ENCODE peak calls at places on chromosomes 12 and 14, in four cellular contexts. Z is foreskin fibroblast, P is WTC11, S is DMS79 treated with DMSO at 0.1 percent for 48 hours. T is an unnamed sample.

GRCh38 chr14:94110552-94111181 is at the start of gene IFI27:
- DNase-seq in Z (peak), P (no peak), S (no peak), T (no peak)

GRCh38 chr12:107459649-107460048 is 225.9 kb upstream of the PWP1 start:
- DNase-seq in Z (no peak), P (peak), S (no peak), T (no peak)

GRCh38 chr14:100382106-100382455 is 58.9 kb downstream of the SLC25A47 start:
- DNase-seq in P (no peak), S (no peak), Z (no peak), T (no peak)

GRCh38 chr12:93173178-93173957 is 204.4 kb upstream of the NUDT4 start:
- DNase-seq in P (no peak), S (no peak), Z (peak), T (no peak)

GRCh38 chr12:12191008-12191407 is 75.8 kb downstream of the LRP6 start:
- DNase-seq in P (no peak), Z (no peak), S (no peak), T (no peak)

GRCh38 chr14:69045857-69046351 is 66.8 kb upstream of the ACTN1 start:
- DNase-seq in Z (peak), S (no peak), P (no peak), T (no peak)

GRCh38 chr12:124493809-124494750 is 73.3 kb downstream of the NCOR2 start:
- DNase-seq in Z (no peak), P (no peak), S (no peak), T (no peak)

GRCh38 chr14:89378119-89378518 is 38.9 kb downstream of the FOXN3 start:
- DNase-seq in S (no peak), P (no peak), Z (peak), T (no peak)

GRCh38 chr14:90645842-90646443 is 170.3 kb downstream of the TTC7B start:
- DNase-seq in S (peak), Z (peak), P (peak), T (no peak)

GRCh38 chr12:53074999-53075370 is 4.2 kb downstream of the SPRYD3 start:
- DNase-seq in S (no peak), P (no peak), Z (no peak), T (no peak)

GRCh38 chr12:89427508-89428156 is 75.3 kb upstream of the DUSP6 start:
- DNase-seq in S (no peak), P (no peak), Z (no peak), T (no peak)

GRCh38 chr12:52698634-52699340 is 4.5 kb downstream of the KRT77 start:
- DNase-seq in P (no peak), S (no peak), Z (no peak), T (no peak)

T was measured in Panc1.